ENCODE peak calls at places on chromosomes 6 and 20, in seven cellular contexts. One of them, this sample, is unnamed. For H3K4me1, the result is how much of the 10 kb centered on the place peaks cover.

GRCh38 chr6:116948535-116949304 is 71.7 kb downstream of the RFX6 start:
- DNase-seq in IMR-90: no peak
- DNase-seq in A673: no peak
- DNase-seq in CD8-positive, alpha-beta T cell: no peak
- DNase-seq in right atrium auricular region: no peak
- DNase-seq in upper lobe of right lung: no peak
- DNase-seq in astrocyte: no peak
- DNase-seq in this sample: no peak

GRCh38 chr6:113978084-113978675 is 7.2 kb upstream of the HDAC2 start:
- DNase-seq in IMR-90: peak
- DNase-seq in A673: no peak
- DNase-seq in CD8-positive, alpha-beta T cell: no peak
- DNase-seq in right atrium auricular region: no peak
- DNase-seq in astrocyte: peak
- DNase-seq in upper lobe of right lung: no peak
- DNase-seq in this sample: no peak

GRCh38 chr6:79946773-79947190 is 571 bp downstream of the ELOVL4 start:
- DNase-seq in astrocyte: peak
- DNase-seq in upper lobe of right lung: no peak
- DNase-seq in CD8-positive, alpha-beta T cell: peak
- DNase-seq in IMR-90: peak
- DNase-seq in right atrium auricular region: no peak
- DNase-seq in A673: peak
- DNase-seq in this sample: no peak

GRCh38 chr20:46512943-46513844 is at the start of gene ZNF334:
- DNase-seq in astrocyte: peak
- DNase-seq in right atrium auricular region: no peak
- DNase-seq in upper lobe of right lung: peak
- DNase-seq in A673: peak
- DNase-seq in IMR-90: peak
- DNase-seq in CD8-positive, alpha-beta T cell: no peak
- DNase-seq in this sample: peak

GRCh38 chr6:37027036-37027720 is 21.7 kb downstream of the FGD2 start:
- DNase-seq in A673: no peak
- DNase-seq in upper lobe of right lung: no peak
- DNase-seq in CD8-positive, alpha-beta T cell: no peak
- DNase-seq in right atrium auricular region: no peak
- DNase-seq in IMR-90: no peak
- DNase-seq in astrocyte: no peak
- DNase-seq in this sample: no peak

GRCh38 chr20:33945391-33946079 is 48.2 kb upstream of the RALY start:
- DNase-seq in IMR-90: peak
- DNase-seq in right atrium auricular region: no peak
- DNase-seq in upper lobe of right lung: no peak
- DNase-seq in astrocyte: peak
- DNase-seq in A673: no peak
- DNase-seq in CD8-positive, alpha-beta T cell: no peak
- DNase-seq in this sample: no peak

GRCh38 chr6:57089687-57090457 is at the start of gene ZNF451:
- DNase-seq in upper lobe of right lung: peak
- DNase-seq in CD8-positive, alpha-beta T cell: peak
- DNase-seq in IMR-90: peak
- DNase-seq in right atrium auricular region: peak
- DNase-seq in A673: peak
- DNase-seq in astrocyte: peak
- DNase-seq in this sample: peak

GRCh38 chr6:37994238-37994637 is 174.7 kb downstream of the ZFAND3 start:
- DNase-seq in A673: no peak
- DNase-seq in CD8-positive, alpha-beta T cell: no peak
- DNase-seq in upper lobe of right lung: no peak
- DNase-seq in astrocyte: peak
- DNase-seq in IMR-90: no peak
- DNase-seq in right atrium auricular region: no peak
- DNase-seq in this sample: no peak

GRCh38 chr20:33232486-33233072 is 3.2 kb upstream of the BPIFA1 start:
- DNase-seq in IMR-90: no peak
- DNase-seq in CD8-positive, alpha-beta T cell: no peak
- DNase-seq in astrocyte: no peak
- DNase-seq in A673: no peak
- DNase-seq in right atrium auricular region: no peak
- DNase-seq in upper lobe of right lung: peak
- DNase-seq in this sample: no peak

GRCh38 chr6:40349092-40349491 is 238.1 kb downstream of the LRFN2 start:
- DNase-seq in IMR-90: no peak
- DNase-seq in right atrium auricular region: peak
- DNase-seq in A673: peak
- DNase-seq in CD8-positive, alpha-beta T cell: no peak
- DNase-seq in astrocyte: peak
- DNase-seq in upper lobe of right lung: no peak
- DNase-seq in this sample: no peak

GRCh38 chr6:81752084-81752968 is at the start of gene TENT5A:
- DNase-seq in IMR-90: peak
- DNase-seq in right atrium auricular region: peak
- DNase-seq in upper lobe of right lung: peak
- DNase-seq in CD8-positive, alpha-beta T cell: peak
- DNase-seq in astrocyte: peak
- DNase-seq in A673: peak
- DNase-seq in this sample: peak

GRCh38 chr6:39681566-39682250 is 43.5 kb downstream of the KIF6 start:
- DNase-seq in CD8-positive, alpha-beta T cell: no peak
- DNase-seq in astrocyte: peak
- DNase-seq in right atrium auricular region: no peak
- DNase-seq in A673: no peak
- DNase-seq in IMR-90: peak
- DNase-seq in upper lobe of right lung: no peak
- DNase-seq in this sample: no peak

DNA sequence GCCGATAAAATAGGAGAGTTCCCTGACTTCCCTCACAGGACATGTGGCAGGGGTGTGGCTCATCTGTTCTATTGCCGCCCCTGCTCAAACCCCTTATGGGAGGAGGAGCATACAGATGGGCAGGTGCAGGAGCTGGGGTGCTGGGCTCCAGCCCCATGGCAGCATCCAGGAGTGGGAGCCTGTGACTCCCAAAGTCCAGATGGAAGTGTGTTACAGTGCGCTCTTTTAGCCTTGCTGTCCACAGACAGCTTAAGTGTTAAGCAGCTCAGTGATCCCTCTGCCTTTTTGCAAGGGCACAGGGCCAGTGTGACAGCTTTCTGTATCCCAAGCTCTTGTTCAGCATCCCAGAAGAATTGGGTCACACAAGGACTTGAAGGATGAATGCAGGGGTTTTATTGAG is 212.3 kb upstream of the MYLIP start:
- DNase-seq in upper lobe of right lung: no peak
- DNase-seq in astrocyte: no peak
- DNase-seq in A673: no peak
- DNase-seq in right atrium auricular region: no peak
- DNase-seq in IMR-90: no peak
- DNase-seq in CD8-positive, alpha-beta T cell: no peak
- DNase-seq in this sample: no peak
- TF ChIP-seq CTCF in upper lobe of right lung: no peak
- TF ChIP-seq CTCF in astrocyte: no peak
- TF ChIP-seq CTCF in A673: no peak
- TF ChIP-seq CTCF in right atrium auricular region: no peak
- TF ChIP-seq CTCF in IMR-90: no peak
- TF ChIP-seq CTCF in CD8-positive, alpha-beta T cell: no peak
- TF ChIP-seq CTCF in this sample: no peak

GRCh38 chr6:26568601-26569432 is 27.9 kb upstream of the ABT1 start:
- DNase-seq in IMR-90: peak
- DNase-seq in A673: peak
- DNase-seq in CD8-positive, alpha-beta T cell: peak
- DNase-seq in right atrium auricular region: peak
- DNase-seq in astrocyte: peak
- DNase-seq in upper lobe of right lung: peak
- DNase-seq in this sample: peak

GRCh38 chr6:26561533-26562466 is 23.6 kb downstream of the HMGN4 start:
- DNase-seq in CD8-positive, alpha-beta T cell: no peak
- DNase-seq in right atrium auricular region: no peak
- DNase-seq in astrocyte: no peak
- DNase-seq in A673: no peak
- DNase-seq in IMR-90: no peak
- DNase-seq in upper lobe of right lung: no peak
- DNase-seq in this sample: no peak

GRCh38 chr6:26569433-26569764 is 27.4 kb upstream of the ABT1 start:
- DNase-seq in A673: no peak
- DNase-seq in right atrium auricular region: no peak
- DNase-seq in upper lobe of right lung: no peak
- DNase-seq in IMR-90: no peak
- DNase-seq in astrocyte: no peak
- DNase-seq in CD8-positive, alpha-beta T cell: no peak
- DNase-seq in this sample: no peak

GRCh38 chr6:26563488-26563887 is 25.3 kb downstream of the HMGN4 start:
- DNase-seq in astrocyte: no peak
- DNase-seq in upper lobe of right lung: no peak
- DNase-seq in CD8-positive, alpha-beta T cell: no peak
- DNase-seq in A673: no peak
- DNase-seq in IMR-90: no peak
- DNase-seq in right atrium auricular region: no peak
- DNase-seq in this sample: no peak
- H3K4me1 ChIP-seq in astrocyte: under half
- H3K4me1 ChIP-seq in upper lobe of right lung: under half
- H3K4me1 ChIP-seq in CD8-positive, alpha-beta T cell: under half
- H3K4me1 ChIP-seq in A673: under half
- H3K4me1 ChIP-seq in IMR-90: under half
- H3K4me1 ChIP-seq in right atrium auricular region: under half
- H3K4me1 ChIP-seq in this sample: under half

GRCh38 chr6:145838305-145838704 is 23.7 kb upstream of the FBXO30 start:
- DNase-seq in A673: no peak
- DNase-seq in CD8-positive, alpha-beta T cell: no peak
- DNase-seq in IMR-90: no peak
- DNase-seq in astrocyte: no peak
- DNase-seq in upper lobe of right lung: no peak
- DNase-seq in right atrium auricular region: no peak
- DNase-seq in this sample: no peak

GRCh38 chr6:145836767-145837166 is 22.2 kb upstream of the FBXO30 start:
- DNase-seq in CD8-positive, alpha-beta T cell: no peak
- DNase-seq in upper lobe of right lung: no peak
- DNase-seq in IMR-90: no peak
- DNase-seq in astrocyte: peak
- DNase-seq in right atrium auricular region: no peak
- DNase-seq in A673: no peak
- DNase-seq in this sample: no peak

GRCh38 chr6:145839653-145840052 is 25.1 kb upstream of the FBXO30 start:
- DNase-seq in upper lobe of right lung: no peak
- DNase-seq in IMR-90: no peak
- DNase-seq in right atrium auricular region: no peak
- DNase-seq in astrocyte: no peak
- DNase-seq in A673: no peak
- DNase-seq in CD8-positive, alpha-beta T cell: no peak
- DNase-seq in this sample: no peak

GRCh38 chr6:145841668-145842067 is 27.1 kb upstream of the FBXO30 start:
- DNase-seq in CD8-positive, alpha-beta T cell: no peak
- DNase-seq in IMR-90: no peak
- DNase-seq in A673: no peak
- DNase-seq in right atrium auricular region: no peak
- DNase-seq in astrocyte: no peak
- DNase-seq in upper lobe of right lung: no peak
- DNase-seq in this sample: no peak

DNA sequence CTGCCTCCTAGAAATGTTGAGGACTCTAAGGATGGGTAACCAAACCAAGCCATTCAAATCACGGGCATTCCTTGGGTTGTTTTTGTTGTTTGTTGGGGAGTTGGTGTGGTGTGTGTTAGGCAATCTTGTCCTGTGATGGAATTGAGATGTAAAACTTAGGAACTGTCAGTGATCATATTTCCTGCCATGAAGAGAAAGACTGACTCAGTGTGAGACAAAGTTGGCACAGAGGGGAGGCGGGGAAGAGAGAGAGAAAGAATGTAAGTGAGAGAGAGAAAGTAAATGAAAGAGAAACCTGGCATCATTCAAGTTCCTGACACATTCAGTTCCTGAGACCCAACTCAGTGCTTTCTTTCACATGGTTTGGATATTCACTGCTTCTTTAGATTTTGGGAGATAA is 21.6 kb upstream of the FBXO30 start:
- DNase-seq in astrocyte: peak
- DNase-seq in right atrium auricular region: no peak
- DNase-seq in CD8-positive, alpha-beta T cell: no peak
- DNase-seq in A673: peak
- DNase-seq in IMR-90: peak
- DNase-seq in upper lobe of right lung: no peak
- DNase-seq in this sample: no peak
- TF ChIP-seq CTCF in astrocyte: no peak
- TF ChIP-seq CTCF in right atrium auricular region: no peak
- TF ChIP-seq CTCF in CD8-positive, alpha-beta T cell: no peak
- TF ChIP-seq CTCF in A673: no peak
- TF ChIP-seq CTCF in IMR-90: no peak
- TF ChIP-seq CTCF in upper lobe of right lung: no peak
- TF ChIP-seq CTCF in this sample: no peak

DNA sequence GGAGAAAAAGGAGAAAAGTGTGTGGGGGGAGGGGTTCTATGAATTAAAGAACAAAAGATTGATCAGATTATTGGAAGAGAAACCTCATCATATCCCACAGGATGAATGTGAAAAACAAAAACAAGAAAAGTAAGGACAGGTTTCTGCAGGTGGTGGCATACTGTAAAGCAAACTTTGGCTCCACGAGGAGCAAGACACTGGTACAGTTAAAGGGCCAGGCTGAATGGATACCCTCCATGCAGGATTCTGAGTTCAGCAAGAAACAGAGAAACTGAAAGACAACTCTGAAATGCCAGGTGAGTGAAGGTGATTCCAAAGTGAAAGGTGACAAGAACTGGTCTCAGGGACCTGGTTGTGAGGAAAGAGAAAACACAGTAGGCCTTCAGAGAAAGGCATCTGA is 37.4 kb downstream of the FYN start:
- DNase-seq in A673: no peak
- DNase-seq in CD8-positive, alpha-beta T cell: no peak
- DNase-seq in upper lobe of right lung: no peak
- DNase-seq in astrocyte: no peak
- DNase-seq in right atrium auricular region: no peak
- DNase-seq in IMR-90: no peak
- DNase-seq in this sample: no peak
- H3K4me1 ChIP-seq in A673: under half
- H3K4me1 ChIP-seq in CD8-positive, alpha-beta T cell: half or more
- H3K4me1 ChIP-seq in upper lobe of right lung: under half
- H3K4me1 ChIP-seq in astrocyte: under half
- H3K4me1 ChIP-seq in right atrium auricular region: half or more
- H3K4me1 ChIP-seq in IMR-90: under half
- H3K4me1 ChIP-seq in this sample: under half

GRCh38 chr6:33414592-33415271 is 3.2 kb downstream of the CUTA start:
- DNase-seq in astrocyte: no peak
- DNase-seq in CD8-positive, alpha-beta T cell: no peak
- DNase-seq in right atrium auricular region: no peak
- DNase-seq in upper lobe of right lung: no peak
- DNase-seq in IMR-90: no peak
- DNase-seq in A673: peak
- DNase-seq in this sample: no peak
- TF ChIP-seq CTCF in astrocyte: peak
- TF ChIP-seq CTCF in CD8-positive, alpha-beta T cell: peak
- TF ChIP-seq CTCF in right atrium auricular region: no peak
- TF ChIP-seq CTCF in upper lobe of right lung: peak
- TF ChIP-seq CTCF in IMR-90: peak
- TF ChIP-seq CTCF in A673: peak
- TF ChIP-seq CTCF in this sample: no peak

GRCh38 chr6:52504778-52505127 is 72.1 kb downstream of the TRAM2 start:
- DNase-seq in astrocyte: no peak
- DNase-seq in right atrium auricular region: no peak
- DNase-seq in IMR-90: no peak
- DNase-seq in A673: no peak
- DNase-seq in upper lobe of right lung: no peak
- DNase-seq in CD8-positive, alpha-beta T cell: no peak
- DNase-seq in this sample: no peak
- H3K4me1 ChIP-seq in astrocyte: under half
- H3K4me1 ChIP-seq in right atrium auricular region: half or more
- H3K4me1 ChIP-seq in IMR-90: under half
- H3K4me1 ChIP-seq in A673: under half
- H3K4me1 ChIP-seq in upper lobe of right lung: under half
- H3K4me1 ChIP-seq in CD8-positive, alpha-beta T cell: under half
- H3K4me1 ChIP-seq in this sample: under half

GRCh38 chr20:50788045-50788867 is 6.6 kb upstream of the BCAS4 start:
- DNase-seq in CD8-positive, alpha-beta T cell: no peak
- DNase-seq in upper lobe of right lung: no peak
- DNase-seq in astrocyte: peak
- DNase-seq in right atrium auricular region: no peak
- DNase-seq in A673: peak
- DNase-seq in IMR-90: peak
- DNase-seq in this sample: no peak
- TF ChIP-seq CTCF in CD8-positive, alpha-beta T cell: no peak
- TF ChIP-seq CTCF in upper lobe of right lung: peak
- TF ChIP-seq CTCF in astrocyte: peak
- TF ChIP-seq CTCF in right atrium auricular region: peak
- TF ChIP-seq CTCF in A673: peak
- TF ChIP-seq CTCF in IMR-90: peak
- TF ChIP-seq CTCF in this sample: no peak

This sample was measured in heart right ventricle.